ENCODE peak calls at places on chromosomes 7 and 10, in ten cellular contexts. One of them, this sample, is unnamed.

GRCh38 chr10:6124666-6125065 is 35.8 kb downstream of the RBM17 start:
- DNase-seq in CD8-positive, alpha-beta memory T cell: no peak
- DNase-seq in Peyer's patch: no peak
- DNase-seq in esophagus squamous epithelium: no peak
- DNase-seq in upper lobe of right lung: no peak
- DNase-seq in psoas muscle: no peak
- DNase-seq in aorta: no peak
- DNase-seq in OCI-LY7: no peak
- DNase-seq in K562: no peak
- DNase-seq in tibial nerve: peak; percentile 50
- DNase-seq in this sample: no peak

GRCh38 chr7:30697716-30698460 is 15.6 kb upstream of the CRHR2 start:
- DNase-seq in tibial nerve: no peak
- DNase-seq in aorta: peak; percentile 59
- DNase-seq in esophagus squamous epithelium: no peak
- DNase-seq in Peyer's patch: no peak
- DNase-seq in OCI-LY7: no peak
- DNase-seq in K562: no peak
- DNase-seq in CD8-positive, alpha-beta memory T cell: no peak
- DNase-seq in psoas muscle: no peak
- DNase-seq in upper lobe of right lung: no peak
- DNase-seq in this sample: no peak

GRCh38 chr7:23482686-23483085 is 12.4 kb upstream of the IGF2BP3 start:
- DNase-seq in aorta: no peak
- DNase-seq in CD8-positive, alpha-beta memory T cell: no peak
- DNase-seq in K562: no peak
- DNase-seq in esophagus squamous epithelium: no peak
- DNase-seq in Peyer's patch: no peak
- DNase-seq in psoas muscle: no peak
- DNase-seq in upper lobe of right lung: no peak
- DNase-seq in OCI-LY7: no peak
- DNase-seq in tibial nerve: no peak
- DNase-seq in this sample: no peak

GRCh38 chr7:26307226-26307625 is 15.6 kb downstream of the SNX10 start:
- DNase-seq in aorta: no peak
- DNase-seq in tibial nerve: peak; percentile 54
- DNase-seq in K562: peak; percentile 45
- DNase-seq in esophagus squamous epithelium: no peak
- DNase-seq in OCI-LY7: no peak
- DNase-seq in psoas muscle: no peak
- DNase-seq in Peyer's patch: no peak
- DNase-seq in upper lobe of right lung: peak; percentile 69
- DNase-seq in CD8-positive, alpha-beta memory T cell: no peak
- DNase-seq in this sample: no peak

GRCh38 chr10:21976280-21976679 is 27.2 kb downstream of the DNAJC1 start:
- DNase-seq in upper lobe of right lung: no peak
- DNase-seq in psoas muscle: no peak
- DNase-seq in aorta: no peak
- DNase-seq in CD8-positive, alpha-beta memory T cell: no peak
- DNase-seq in esophagus squamous epithelium: no peak
- DNase-seq in tibial nerve: no peak
- DNase-seq in K562: no peak
- DNase-seq in Peyer's patch: no peak
- DNase-seq in OCI-LY7: no peak
- DNase-seq in this sample: no peak

GRCh38 chr10:62803993-62804383 is 532 bp upstream of the ADO start:
- DNase-seq in tibial nerve: no peak
- DNase-seq in upper lobe of right lung: no peak
- DNase-seq in CD8-positive, alpha-beta memory T cell: no peak
- DNase-seq in OCI-LY7: no peak
- DNase-seq in esophagus squamous epithelium: no peak
- DNase-seq in K562: no peak
- DNase-seq in aorta: no peak
- DNase-seq in Peyer's patch: no peak
- DNase-seq in psoas muscle: no peak
- DNase-seq in this sample: no peak

GRCh38 chr7:35648367-35648766 is 46.6 kb downstream of the HERPUD2 start:
- DNase-seq in aorta: no peak
- DNase-seq in CD8-positive, alpha-beta memory T cell: no peak
- DNase-seq in Peyer's patch: no peak
- DNase-seq in upper lobe of right lung: no peak
- DNase-seq in K562: no peak
- DNase-seq in OCI-LY7: no peak
- DNase-seq in psoas muscle: no peak
- DNase-seq in esophagus squamous epithelium: no peak
- DNase-seq in tibial nerve: no peak
- DNase-seq in this sample: no peak

GRCh38 chr7:30548762-30549344 is 44.2 kb upstream of the GGCT start:
- DNase-seq in tibial nerve: peak; percentile 81
- DNase-seq in aorta: no peak
- DNase-seq in K562: peak; percentile 75
- DNase-seq in psoas muscle: no peak
- DNase-seq in Peyer's patch: peak; percentile 46
- DNase-seq in esophagus squamous epithelium: peak; percentile 1
- DNase-seq in upper lobe of right lung: no peak
- DNase-seq in OCI-LY7: peak; percentile 61
- DNase-seq in CD8-positive, alpha-beta memory T cell: no peak
- DNase-seq in this sample: peak; percentile 33

GRCh38 chr7:133530682-133531081 is 277.8 kb downstream of the EXOC4 start:
- DNase-seq in K562: no peak
- DNase-seq in psoas muscle: no peak
- DNase-seq in Peyer's patch: no peak
- DNase-seq in aorta: no peak
- DNase-seq in CD8-positive, alpha-beta memory T cell: no peak
- DNase-seq in tibial nerve: no peak
- DNase-seq in OCI-LY7: no peak
- DNase-seq in esophagus squamous epithelium: no peak
- DNase-seq in upper lobe of right lung: no peak
- DNase-seq in this sample: no peak

GRCh38 chr10:121961456-121961855 is 13.6 kb downstream of the NSMCE4A start:
- DNase-seq in aorta: no peak
- DNase-seq in OCI-LY7: no peak
- DNase-seq in tibial nerve: no peak
- DNase-seq in Peyer's patch: no peak
- DNase-seq in upper lobe of right lung: no peak
- DNase-seq in CD8-positive, alpha-beta memory T cell: no peak
- DNase-seq in esophagus squamous epithelium: no peak
- DNase-seq in K562: no peak
- DNase-seq in psoas muscle: no peak
- DNase-seq in this sample: no peak

GRCh38 chr10:51709324-51709972 is 10.1 kb upstream of the CSTF2T start:
- DNase-seq in OCI-LY7: no peak
- DNase-seq in psoas muscle: no peak
- DNase-seq in esophagus squamous epithelium: no peak
- DNase-seq in Peyer's patch: no peak
- DNase-seq in K562: no peak
- DNase-seq in tibial nerve: no peak
- DNase-seq in upper lobe of right lung: no peak
- DNase-seq in CD8-positive, alpha-beta memory T cell: no peak
- DNase-seq in aorta: no peak
- DNase-seq in this sample: no peak

GRCh38 chr10:84291389-84291788 is 37.0 kb upstream of the CCSER2 start:
- DNase-seq in esophagus squamous epithelium: no peak
- DNase-seq in tibial nerve: no peak
- DNase-seq in CD8-positive, alpha-beta memory T cell: no peak
- DNase-seq in psoas muscle: no peak
- DNase-seq in aorta: no peak
- DNase-seq in OCI-LY7: no peak
- DNase-seq in K562: peak; percentile 53
- DNase-seq in Peyer's patch: no peak
- DNase-seq in upper lobe of right lung: no peak
- DNase-seq in this sample: no peak

GRCh38 chr10:88379575-88379974 is 203.5 kb downstream of the RNLS start:
- DNase-seq in CD8-positive, alpha-beta memory T cell: no peak
- DNase-seq in upper lobe of right lung: no peak
- DNase-seq in esophagus squamous epithelium: no peak
- DNase-seq in aorta: no peak
- DNase-seq in K562: no peak
- DNase-seq in psoas muscle: no peak
- DNase-seq in OCI-LY7: no peak
- DNase-seq in Peyer's patch: no peak
- DNase-seq in tibial nerve: peak; percentile 15
- DNase-seq in this sample: no peak

DNA sequence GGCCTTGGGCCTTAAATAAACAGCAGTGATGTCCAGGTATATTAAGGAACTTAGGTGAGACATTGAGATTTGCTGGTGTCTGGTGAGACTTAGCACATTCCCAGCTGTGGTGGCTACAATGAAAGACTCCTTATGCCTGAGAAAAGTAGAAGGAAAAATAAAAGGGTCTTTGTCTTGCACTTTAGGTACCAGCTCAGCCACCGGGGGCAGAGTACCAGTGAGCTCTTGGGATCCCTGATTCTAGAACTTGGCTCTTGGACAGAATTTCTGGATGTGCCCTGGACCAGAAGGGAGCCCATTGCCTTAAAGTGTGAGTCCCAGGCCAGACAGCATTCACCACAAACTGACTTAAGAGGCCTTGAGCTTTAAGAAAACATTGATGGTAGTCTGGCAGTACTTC is 1038.7 kb downstream of the SORCS3 start:
- DNase-seq in esophagus squamous epithelium: no peak
- DNase-seq in tibial nerve: no peak
- DNase-seq in K562: no peak
- DNase-seq in CD8-positive, alpha-beta memory T cell: no peak
- DNase-seq in upper lobe of right lung: no peak
- DNase-seq in psoas muscle: no peak
- DNase-seq in OCI-LY7: no peak
- DNase-seq in aorta: no peak
- DNase-seq in Peyer's patch: no peak
- DNase-seq in this sample: no peak
- H3K4me3 ChIP-seq in esophagus squamous epithelium: no peak overlapping the region
- H3K4me3 ChIP-seq in tibial nerve: no peak overlapping the region
- H3K4me3 ChIP-seq in K562: no peak overlapping the region
- H3K4me3 ChIP-seq in CD8-positive, alpha-beta memory T cell: no peak overlapping the region
- H3K4me3 ChIP-seq in upper lobe of right lung: no peak overlapping the region
- H3K4me3 ChIP-seq in psoas muscle: no peak overlapping the region
- H3K4me3 ChIP-seq in OCI-LY7: no peak overlapping the region
- H3K4me3 ChIP-seq in aorta: no peak overlapping the region
- H3K4me3 ChIP-seq in Peyer's patch: no peak overlapping the region
- H3K4me3 ChIP-seq in this sample: no peak overlapping the region

DNA sequence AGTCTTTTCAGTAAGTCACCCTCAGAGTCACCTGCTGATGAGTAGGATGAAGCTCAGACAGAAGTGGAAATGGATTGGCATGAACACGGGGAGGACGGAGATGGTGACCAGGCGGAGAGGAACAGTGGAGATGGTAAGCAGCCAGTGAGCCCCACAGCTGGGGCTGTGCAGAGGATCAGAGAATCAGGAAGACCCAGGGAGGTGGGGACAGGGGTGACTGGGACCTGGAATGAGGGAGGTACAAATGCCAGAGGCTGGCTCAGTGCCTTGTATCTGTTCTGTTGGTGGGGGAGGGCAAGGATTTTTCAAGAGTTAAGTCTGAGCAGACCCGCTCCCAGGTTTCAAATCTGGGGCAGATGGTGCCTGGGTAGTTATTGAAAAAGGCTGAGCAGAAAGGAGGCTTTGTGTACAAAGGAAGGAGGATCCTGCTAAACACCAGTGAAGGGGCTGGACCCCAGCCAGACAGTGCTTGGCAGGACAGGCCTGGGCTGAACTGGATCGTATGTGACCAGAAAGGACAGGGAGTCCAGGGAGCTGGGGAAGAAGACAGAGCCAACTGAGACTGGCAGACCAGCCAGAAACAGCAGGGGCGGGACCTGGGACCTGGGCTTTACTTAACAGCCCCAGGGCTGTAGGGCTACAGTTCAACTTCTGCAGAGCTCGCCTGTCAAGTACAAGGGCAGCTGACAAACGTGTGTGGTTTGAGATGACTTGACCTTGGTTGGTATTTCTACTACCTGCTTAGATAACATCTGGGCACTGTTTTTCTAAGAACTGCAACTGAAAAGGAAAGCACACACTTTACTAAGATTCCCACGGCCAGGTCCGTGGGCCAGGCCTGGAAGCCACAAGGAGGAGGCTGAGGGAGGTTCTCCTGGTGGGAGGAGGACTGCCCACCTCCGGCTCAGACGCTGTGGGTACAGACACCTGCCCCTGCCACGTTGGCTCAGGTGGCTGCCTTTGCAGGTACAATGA is 13.2 kb upstream of the FRMPD2 start:
- DNase-seq in upper lobe of right lung: peak; percentile 69
- DNase-seq in aorta: no peak
- DNase-seq in Peyer's patch: no peak
- DNase-seq in OCI-LY7: no peak
- DNase-seq in tibial nerve: no peak
- DNase-seq in CD8-positive, alpha-beta memory T cell: no peak
- DNase-seq in psoas muscle: no peak
- DNase-seq in esophagus squamous epithelium: no peak
- DNase-seq in K562: no peak
- DNase-seq in this sample: no peak
- H3K27ac ChIP-seq in upper lobe of right lung: no peak overlapping the region
- H3K27ac ChIP-seq in aorta: no peak overlapping the region
- H3K27ac ChIP-seq in Peyer's patch: no peak overlapping the region
- H3K27ac ChIP-seq in OCI-LY7: no peak overlapping the region
- H3K27ac ChIP-seq in tibial nerve: no peak overlapping the region
- H3K27ac ChIP-seq in CD8-positive, alpha-beta memory T cell: no peak overlapping the region
- H3K27ac ChIP-seq in psoas muscle: no peak overlapping the region
- H3K27ac ChIP-seq in esophagus squamous epithelium: no peak overlapping the region
- H3K27ac ChIP-seq in K562: no peak overlapping the region
- H3K27ac ChIP-seq in this sample: no peak overlapping the region

DNA sequence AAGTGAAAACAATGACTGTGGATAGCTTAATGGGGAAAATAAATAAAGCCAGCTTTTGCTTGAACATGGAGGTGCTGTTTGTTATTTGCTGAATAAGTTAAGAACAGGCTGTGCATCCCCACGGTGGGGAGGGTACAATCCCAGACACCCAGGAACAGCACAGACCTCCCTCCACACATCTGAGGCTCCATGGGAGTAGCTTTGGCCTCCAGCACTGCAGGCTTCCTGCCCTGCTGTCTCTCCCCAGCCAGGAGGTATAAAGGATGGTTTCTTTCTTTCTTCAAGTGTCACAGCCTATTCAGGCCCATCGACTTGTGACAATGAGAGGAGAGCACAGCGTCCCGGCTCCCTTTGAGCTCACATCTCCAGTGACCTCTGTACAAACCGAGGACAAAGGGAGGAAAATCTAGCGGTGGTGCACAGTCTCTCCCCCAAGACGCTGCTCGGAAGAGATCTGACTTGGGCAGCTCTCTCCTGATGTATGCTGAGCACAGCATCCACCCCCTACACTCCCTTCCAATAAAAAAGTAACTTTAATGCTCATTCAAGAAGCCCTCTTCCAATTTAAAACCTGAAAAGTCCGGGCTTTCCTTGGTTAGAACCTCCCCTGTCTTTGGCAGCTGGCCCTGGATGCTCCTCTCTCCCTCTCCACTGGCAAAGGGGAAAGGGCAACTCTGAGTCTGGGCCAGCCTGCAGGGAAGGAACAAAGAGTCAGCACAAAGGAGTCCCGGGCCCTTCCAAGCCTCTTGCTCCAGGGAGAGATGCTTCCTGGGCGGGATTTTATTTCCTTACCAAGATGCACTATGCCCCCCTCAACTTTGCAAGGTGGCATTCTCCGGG is 18.1 kb downstream of the CHST15 start:
- DNase-seq in psoas muscle: no peak
- DNase-seq in esophagus squamous epithelium: no peak
- DNase-seq in upper lobe of right lung: no peak
- DNase-seq in aorta: no peak
- DNase-seq in CD8-positive, alpha-beta memory T cell: no peak
- DNase-seq in tibial nerve: no peak
- DNase-seq in K562: no peak
- DNase-seq in Peyer's patch: no peak
- DNase-seq in OCI-LY7: peak; percentile 48
- DNase-seq in this sample: no peak
- H3K4me3 ChIP-seq in psoas muscle: no peak overlapping the region
- H3K4me3 ChIP-seq in esophagus squamous epithelium: no peak overlapping the region
- H3K4me3 ChIP-seq in upper lobe of right lung: no peak overlapping the region
- H3K4me3 ChIP-seq in aorta: no peak overlapping the region
- H3K4me3 ChIP-seq in CD8-positive, alpha-beta memory T cell: no peak overlapping the region
- H3K4me3 ChIP-seq in tibial nerve: no peak overlapping the region
- H3K4me3 ChIP-seq in K562: no peak overlapping the region
- H3K4me3 ChIP-seq in Peyer's patch: no peak overlapping the region
- H3K4me3 ChIP-seq in OCI-LY7: peak overlapping the region; percentile 25
- H3K4me3 ChIP-seq in this sample: no peak overlapping the region

GRCh38 chr7:71308105-71308504 is 176.2 kb downstream of the GALNT17 start:
- DNase-seq in OCI-LY7: no peak
- DNase-seq in esophagus squamous epithelium: no peak
- DNase-seq in tibial nerve: no peak
- DNase-seq in upper lobe of right lung: no peak
- DNase-seq in K562: no peak
- DNase-seq in Peyer's patch: no peak
- DNase-seq in psoas muscle: no peak
- DNase-seq in CD8-positive, alpha-beta memory T cell: no peak
- DNase-seq in aorta: peak; percentile 88
- DNase-seq in this sample: no peak
- H3K27ac ChIP-seq in OCI-LY7: no peak overlapping the region
- H3K27ac ChIP-seq in esophagus squamous epithelium: peak overlapping the region; percentile 78
- H3K27ac ChIP-seq in tibial nerve: peak overlapping the region; percentile 90
- H3K27ac ChIP-seq in upper lobe of right lung: no peak overlapping the region
- H3K27ac ChIP-seq in K562: no peak overlapping the region
- H3K27ac ChIP-seq in Peyer's patch: no peak overlapping the region
- H3K27ac ChIP-seq in psoas muscle: peak overlapping the region; percentile 41
- H3K27ac ChIP-seq in CD8-positive, alpha-beta memory T cell: no peak overlapping the region
- H3K27ac ChIP-seq in aorta: peak overlapping the region; percentile 93
- H3K27ac ChIP-seq in this sample: no peak overlapping the region

This sample was measured in CD4-positive, CD25-positive, alpha-beta regulatory T cell.